ENCODE peak calls at places on chromosomes 6 and 20, in nine cellular contexts. R, Z, D, L, G, J, N, X and V are unnamed samples.

GRCh38 chr20:37804584-37805566 is 98.1 kb upstream of the VSTM2L start:
- DNase-seq in R (no peak), Z (peak), D (no peak), L (no peak), G (no peak), J (peak), N (no peak), X (no peak), V (no peak)

GRCh38 chr6:34238507-34239239 is 2.0 kb downstream of the HMGA1 start:
- DNase-seq in R (no peak), Z (no peak), D (no peak), L (no peak), G (no peak), J (no peak), N (no peak), X (peak), V (peak)

GRCh38 chr6:3882865-3883264 is 33.7 kb downstream of the FAM50B start:
- DNase-seq in R (peak), Z (no peak), D (no peak), L (no peak), G (peak), J (no peak), N (no peak), X (no peak), V (no peak)

GRCh38 chr6:119957195-119957594 is 607.6 kb upstream of the MAN1A1 start:
- DNase-seq in R (no peak), Z (no peak), D (no peak), L (no peak), G (no peak), J (no peak), N (no peak), X (no peak), V (no peak)

GRCh38 chr6:52341861-52342260 is 20.1 kb upstream of the PAQR8 start:
- DNase-seq in R (no peak), Z (no peak), D (no peak), L (no peak), G (no peak), J (no peak), N (no peak), X (no peak), V (no peak)

GRCh38 chr20:24934101-24934661 is 14.9 kb upstream of the CST7 start:
- DNase-seq in R (no peak), Z (no peak), D (no peak), L (no peak), G (no peak), J (no peak), N (no peak), X (no peak), V (no peak)

GRCh38 chr6:170129691-170130171 is 161.1 kb downstream of the DLL1 start:
- DNase-seq in R (no peak), Z (no peak), D (no peak), L (peak), G (no peak), J (peak), N (no peak), X (peak), V (peak)

GRCh38 chr20:49210750-49211110 is 8.5 kb upstream of the DDX27 start:
- DNase-seq in R (no peak), Z (no peak), D (no peak), L (no peak), G (no peak), J (no peak), N (no peak), X (no peak), V (no peak)

GRCh38 chr6:101226677-101227135 is 166.8 kb upstream of the GRIK2 start:
- DNase-seq in R (no peak), Z (no peak), D (peak), L (no peak), G (no peak), J (peak), N (peak), X (no peak), V (peak)

GRCh38 chr6:149917679-149918078 is 5.2 kb downstream of the RAET1G start:
- DNase-seq in R (no peak), Z (no peak), D (no peak), L (no peak), G (no peak), J (no peak), N (no peak), X (no peak), V (no peak)

GRCh38 chr6:45116714-45117410 is 211.3 kb upstream of the RUNX2 start:
- DNase-seq in R (no peak), Z (no peak), D (no peak), L (no peak), G (no peak), J (no peak), N (no peak), X (no peak), V (no peak)

GRCh38 chr6:71349395-71349794 is 60.8 kb downstream of the OGFRL1 start:
- DNase-seq in R (no peak), Z (no peak), D (peak), L (no peak), G (no peak), J (no peak), N (peak), X (no peak), V (no peak)

GRCh38 chr6:42729731-42730130 is 7.3 kb upstream of the PRPH2 start:
- DNase-seq in R (no peak), Z (no peak), D (peak), L (no peak), G (no peak), J (no peak), N (peak), X (no peak), V (no peak)

GRCh38 chr6:139409026-139409425 is 34.6 kb upstream of the CITED2 start:
- DNase-seq in R (no peak), Z (no peak), D (no peak), L (no peak), G (no peak), J (no peak), N (no peak), X (no peak), V (no peak)

GRCh38 chr6:22610127-22610526 is 40.8 kb downstream of the HDGFL1 start:
- DNase-seq in R (no peak), Z (no peak), D (no peak), L (no peak), G (no peak), J (no peak), N (no peak), X (no peak), V (no peak)

GRCh38 chr6:52155791-52156576 is 30.2 kb upstream of the IL17A start:
- DNase-seq in R (no peak), Z (no peak), D (no peak), L (no peak), G (no peak), J (no peak), N (no peak), X (no peak), V (no peak)

GRCh38 chr6:54473328-54473727 is 165.1 kb downstream of the TINAG start:
- DNase-seq in R (no peak), Z (no peak), D (no peak), L (no peak), G (no peak), J (no peak), N (no peak), X (no peak), V (no peak)

GRCh38 chr6:168527451-168528210 is 86.6 kb downstream of the SMOC2 start:
- DNase-seq in R (no peak), Z (no peak), D (no peak), L (no peak), G (no peak), J (no peak), N (no peak), X (no peak), V (no peak)

GRCh38 chr6:74932214-74932923 is 273.5 kb downstream of the COL12A1 start:
- DNase-seq in R (no peak), Z (no peak), D (no peak), L (no peak), G (no peak), J (no peak), N (no peak), X (no peak), V (no peak)

GRCh38 chr20:23889775-23890187 is 10.2 kb upstream of the CST5 start:
- DNase-seq in R (no peak), Z (no peak), D (peak), L (no peak), G (no peak), J (peak), N (peak), X (no peak), V (peak)

GRCh38 chr6:53956068-53956711 is 155.1 kb upstream of the MLIP start:
- DNase-seq in R (peak), Z (no peak), D (peak), L (peak), G (peak), J (peak), N (peak), X (peak), V (no peak)

GRCh38 chr6:34536251-34536958 is 19.7 kb downstream of the SPDEF start:
- DNase-seq in R (no peak), Z (no peak), D (no peak), L (no peak), G (no peak), J (no peak), N (no peak), X (no peak), V (no peak)

GRCh38 chr6:38262041-38262440 is 377.7 kb downstream of the BTBD9 start:
- DNase-seq in R (no peak), Z (no peak), D (peak), L (no peak), G (no peak), J (no peak), N (peak), X (no peak), V (no peak)

GRCh38 chr20:8602389-8603116 is 466.3 kb upstream of the PLCB4 start:
- DNase-seq in R (no peak), Z (no peak), D (no peak), L (no peak), G (no peak), J (no peak), N (no peak), X (no peak), V (no peak)

GRCh38 chr6:85062884-85063283 is 298.5 kb upstream of the TBX18 start:
- DNase-seq in R (no peak), Z (no peak), D (no peak), L (no peak), G (no peak), J (no peak), N (no peak), X (no peak), V (no peak)

GRCh38 chr20:49320460-49320859 is 42.6 kb upstream of the ZNFX1 start:
- DNase-seq in R (no peak), Z (no peak), D (peak), L (no peak), G (no peak), J (peak), N (peak), X (no peak), V (no peak)

GRCh38 chr6:87706187-87706966 is 4.3 kb upstream of the AKIRIN2 start:
- DNase-seq in R (no peak), Z (no peak), D (no peak), L (no peak), G (no peak), J (no peak), N (peak), X (no peak), V (no peak)

GRCh38 chr6:30618270-30618787 is 689 bp downstream of the MRPS18B start:
- DNase-seq in R (no peak), Z (no peak), D (peak), L (no peak), G (no peak), J (no peak), N (no peak), X (no peak), V (no peak)

GRCh38 chr20:48465271-48465670 is 362.5 kb downstream of the PREX1 start:
- DNase-seq in R (no peak), Z (no peak), D (no peak), L (no peak), G (no peak), J (no peak), N (no peak), X (no peak), V (no peak)

GRCh38 chr6:37373822-37374514 is 20.2 kb downstream of the RNF8 start:
- DNase-seq in R (no peak), Z (no peak), D (no peak), L (no peak), G (no peak), J (no peak), N (no peak), X (no peak), V (no peak)

GRCh38 chr6:137202078-137202477 is 17.1 kb downstream of the IFNGR1 start:
- DNase-seq in R (no peak), Z (no peak), D (no peak), L (no peak), G (no peak), J (no peak), N (peak), X (no peak), V (no peak)

GRCh38 chr6:44133003-44133931 is 5.9 kb downstream of the TMEM63B start:
- DNase-seq in R (no peak), Z (no peak), D (peak), L (no peak), G (peak), J (peak), N (peak), X (peak), V (no peak)

GRCh38 chr6:134342972-134343371 is 25.1 kb upstream of the SGK1 start:
- DNase-seq in R (peak), Z (no peak), D (no peak), L (peak), G (no peak), J (no peak), N (no peak), X (no peak), V (no peak)
- TF ChIP-seq POLR2A in R (no peak), Z (no peak), D (no peak), L (no peak), G (no peak), J (no peak), N (no peak), X (no peak), V (no peak)

GRCh38 chr20:62739581-62740285 is 31.1 kb downstream of the NTSR1 start:
- DNase-seq in R (no peak), Z (no peak), D (no peak), L (peak), G (no peak), J (no peak), N (no peak), X (no peak), V (peak)

GRCh38 chr20:62741191-62741676 is 32.6 kb downstream of the NTSR1 start:
- DNase-seq in R (no peak), Z (no peak), D (no peak), L (peak), G (no peak), J (no peak), N (no peak), X (no peak), V (peak)

GRCh38 chr20:62741701-62742491 is 33.3 kb downstream of the NTSR1 start:
- DNase-seq in R (no peak), Z (no peak), D (no peak), L (no peak), G (no peak), J (no peak), N (no peak), X (no peak), V (peak)

GRCh38 chr20:62739067-62739466 is 30.4 kb downstream of the NTSR1 start:
- DNase-seq in R (no peak), Z (no peak), D (no peak), L (peak), G (no peak), J (no peak), N (no peak), X (no peak), V (peak)

GRCh38 chr20:62740286-62741141 is 31.9 kb downstream of the NTSR1 start:
- DNase-seq in R (no peak), Z (peak), D (peak), L (peak), G (peak), J (no peak), N (peak), X (no peak), V (no peak)
- TF ChIP-seq POLR2A in R (no peak), Z (no peak), D (no peak), L (no peak), G (no peak), J (no peak), N (no peak), X (no peak), V (no peak)

GRCh38 chr6:31752739-31753319 is 9.6 kb upstream of the SAPCD1 start:
- DNase-seq in R (no peak), Z (no peak), D (no peak), L (no peak), G (no peak), J (no peak), N (peak), X (no peak), V (no peak)
- TF ChIP-seq POLR2A in R (no peak), Z (no peak), D (no peak), L (no peak), G (no peak), J (no peak), N (no peak), X (no peak), V (no peak)

GRCh38 chr20:45407067-45407745 is 883 bp upstream of the DBNDD2 start:
- DNase-seq in R (peak), Z (no peak), D (no peak), L (peak), G (peak), J (peak), N (no peak), X (peak), V (no peak)

GRCh38 chr20:45407783-45408645 is at the start of gene DBNDD2:
- DNase-seq in R (no peak), Z (no peak), D (no peak), L (peak), G (no peak), J (no peak), N (no peak), X (no peak), V (no peak)

GRCh38 chr20:45404438-45404837 is 3.7 kb upstream of the DBNDD2 start:
- DNase-seq in R (no peak), Z (no peak), D (no peak), L (no peak), G (no peak), J (no peak), N (no peak), X (no peak), V (no peak)

GRCh38 chr20:45405566-45406259 is 2.4 kb upstream of the DBNDD2 start:
- DNase-seq in R (peak), Z (no peak), D (no peak), L (peak), G (no peak), J (no peak), N (no peak), X (peak), V (no peak)

GRCh38 chr20:45406260-45407066 is 1.6 kb upstream of the DBNDD2 start:
- DNase-seq in R (peak), Z (no peak), D (no peak), L (peak), G (peak), J (peak), N (peak), X (peak), V (no peak)
- TF ChIP-seq POLR2A in R (peak), Z (no peak), D (peak), L (no peak), G (no peak), J (no peak), N (no peak), X (peak), V (peak)

GRCh38 chr6:129568015-129568414 is 142.0 kb downstream of the ARHGAP18 start:
- DNase-seq in R (no peak), Z (no peak), D (no peak), L (no peak), G (no peak), J (no peak), N (no peak), X (no peak), V (no peak)
- TF ChIP-seq POLR2A in R (no peak), Z (no peak), D (no peak), L (no peak), G (no peak), J (no peak), N (no peak), X (no peak), V (no peak)

DNA sequence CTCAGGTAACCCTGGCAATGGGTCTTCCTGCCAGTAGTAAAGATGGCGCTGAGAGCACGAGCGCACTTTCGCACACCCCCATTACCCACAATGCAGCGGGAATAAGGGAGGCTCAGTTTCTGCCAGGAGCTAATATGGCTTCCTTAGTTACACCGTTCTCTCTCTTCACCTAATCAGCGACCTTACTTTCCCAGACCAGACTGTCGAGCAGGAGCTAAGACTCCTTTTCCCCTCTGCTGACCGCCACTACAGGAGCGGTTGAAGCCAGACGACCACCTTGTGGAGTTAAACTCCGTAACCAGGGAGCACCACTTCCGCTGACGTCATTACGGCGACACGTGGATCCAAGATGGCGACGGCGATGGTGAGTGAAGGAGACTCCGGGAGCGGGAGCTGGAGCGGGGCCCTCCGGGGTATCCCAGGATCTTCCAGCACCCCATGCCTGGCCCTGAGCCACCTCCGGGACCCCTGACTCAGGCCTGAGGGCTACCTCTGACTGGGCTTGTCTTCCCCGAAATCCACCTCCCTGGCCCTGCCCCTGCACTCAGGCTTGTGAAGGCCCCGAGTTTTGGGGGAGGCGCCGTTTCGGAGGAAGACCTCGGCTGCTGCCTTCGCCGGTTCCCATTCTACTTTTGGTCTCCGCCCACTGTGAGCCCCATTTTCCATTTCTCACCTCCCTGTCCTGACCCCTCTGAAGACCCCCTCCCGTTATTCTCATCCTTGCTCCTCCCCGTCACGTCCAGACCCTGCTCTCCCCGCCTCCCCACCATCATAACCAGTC is at the start of gene TM9SF4:
- DNase-seq in R (peak), Z (peak), D (peak), L (peak), G (peak), J (peak), N (peak), X (peak), V (peak)
- TF ChIP-seq POLR2A in R (peak), Z (peak), D (peak), L (no peak), G (no peak), J (no peak), N (peak), X (peak), V (peak)

GRCh38 chr6:157823001-157823522 is at the start of gene SNX9:
- DNase-seq in R (peak), Z (no peak), D (peak), L (peak), G (peak), J (peak), N (peak), X (peak), V (peak)
- TF ChIP-seq POLR2A in R (peak), Z (peak), D (peak), L (no peak), G (peak), J (no peak), N (peak), X (peak), V (peak)

GRCh38 chr20:3204124-3204794 is at the start of gene DDRGK1:
- DNase-seq in R (peak), Z (peak), D (peak), L (peak), G (peak), J (peak), N (peak), X (peak), V (peak)

GRCh38 chr20:3202965-3203314 is 1.5 kb downstream of the DDRGK1 start:
- DNase-seq in R (no peak), Z (no peak), D (no peak), L (no peak), G (no peak), J (no peak), N (no peak), X (no peak), V (no peak)

GRCh38 chr20:3199976-3200755 is 4.3 kb downstream of the DDRGK1 start:
- DNase-seq in R (no peak), Z (no peak), D (no peak), L (no peak), G (no peak), J (no peak), N (no peak), X (no peak), V (no peak)

GRCh38 chr20:3199206-3199605 is 5.3 kb downstream of the DDRGK1 start:
- DNase-seq in R (no peak), Z (no peak), D (no peak), L (no peak), G (no peak), J (no peak), N (no peak), X (no peak), V (no peak)

DNA sequence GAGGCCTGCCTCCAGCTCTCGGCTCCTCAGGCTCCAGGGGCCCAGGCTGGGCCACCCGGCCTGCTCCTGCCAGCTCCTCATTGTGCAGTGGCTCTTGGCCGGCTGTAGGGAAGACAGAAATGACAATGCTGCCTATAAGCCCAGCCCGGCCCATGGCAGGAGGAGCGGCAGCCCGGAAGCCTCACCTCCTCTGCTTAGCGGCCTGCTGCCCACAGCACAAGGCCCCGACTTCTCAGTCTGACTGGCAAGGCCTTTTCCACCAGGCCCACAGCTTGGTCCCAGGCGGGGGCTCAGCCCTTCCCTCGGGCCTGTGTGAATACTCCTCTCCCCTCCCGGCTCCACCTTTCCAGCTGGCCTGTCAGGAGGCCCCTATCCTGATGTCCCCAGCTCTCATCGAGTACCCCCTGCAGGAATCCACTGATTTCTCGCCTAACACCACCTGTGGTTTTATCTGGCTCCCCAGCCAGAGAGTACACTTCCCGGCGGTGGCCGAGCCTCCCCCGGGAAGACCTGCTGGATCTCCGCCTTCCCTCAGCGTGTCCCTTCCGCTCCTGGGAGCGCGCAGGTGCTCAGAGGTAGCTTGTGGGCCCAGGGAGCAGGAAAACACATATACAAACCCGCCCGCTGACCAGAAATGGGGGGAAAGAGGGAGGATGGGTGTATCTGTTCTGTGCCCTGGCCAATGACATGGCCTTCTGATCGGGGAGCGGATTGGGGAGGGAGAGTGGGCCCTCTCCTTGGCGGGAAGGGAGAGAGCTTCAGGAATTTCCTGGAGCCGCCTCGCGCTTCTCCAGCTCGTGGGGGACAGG is 963 bp downstream of the DDRGK1 start:
- DNase-seq in R (no peak), Z (no peak), D (peak), L (no peak), G (no peak), J (peak), N (no peak), X (no peak), V (no peak)
- TF ChIP-seq POLR2A in R (no peak), Z (no peak), D (no peak), L (no peak), G (no peak), J (no peak), N (peak), X (no peak), V (no peak)